ENCODE peak calls at places on chromosomes 3 and 15, in seven cellular contexts. L is gastrocnemius medialis; A is cardiac muscle cell; P is A549; E is lower lobe of right lung; Z is CD4-positive, alpha-beta T cell; K is CD8-positive, alpha-beta T cell. W is an unnamed sample.

GRCh38 chr15:73704869-73705645 is 20.9 kb downstream of the CD276 start:
- DNase-seq in L (peak; percentile 45), A (peak; percentile 75), P (peak; percentile 56), E (peak; percentile 75), Z (peak; percentile 49), K (peak; percentile 63), W (no peak)

GRCh38 chr15:90315276-90315982 is 36.7 kb upstream of the ZNF774 start:
- DNase-seq in L (peak; percentile 93), A (no peak), P (peak; percentile 64), E (no peak), Z (no peak), K (no peak), W (no peak)

GRCh38 chr3:115912372-115912771 is 289.1 kb downstream of the GAP43 start:
- DNase-seq in L (peak; percentile 15), A (no peak), P (no peak), E (no peak), Z (no peak), K (no peak), W (peak; percentile 2)

GRCh38 chr15:28918141-28918983 is 32.6 kb downstream of the APBA2 start:
- DNase-seq in L (no peak), A (peak; percentile 46), P (peak; percentile 75), E (peak; percentile 34), Z (no peak), K (no peak), W (no peak)

GRCh38 chr3:169146112-169146665 is 517.3 kb downstream of the MECOM start:
- DNase-seq in L (peak; percentile 9), A (peak; percentile 65), P (no peak), E (peak; percentile 70), Z (no peak), K (no peak), W (no peak)

GRCh38 chr3:9175421-9175820 is 74.0 kb downstream of the SRGAP3 start:
- DNase-seq in L (no peak), A (no peak), P (peak; percentile 66), E (no peak), Z (no peak), K (no peak), W (no peak)

GRCh38 chr3:116140100-116140689 is 305.1 kb downstream of the LSAMP start:
- DNase-seq in L (no peak), A (peak; percentile 48), P (peak; percentile 10), E (no peak), Z (no peak), K (no peak), W (no peak)

GRCh38 chr3:47340866-47341265 is 40.0 kb upstream of the PTPN23 start:
- DNase-seq in L (no peak), A (no peak), P (no peak), E (no peak), Z (no peak), K (no peak), W (no peak)

GRCh38 chr3:99269606-99270355 is 368.3 kb upstream of the DCBLD2 start:
- DNase-seq in L (peak; percentile 40), A (no peak), P (no peak), E (no peak), Z (no peak), K (no peak), W (no peak)

GRCh38 chr3:185900228-185900627 is 37.6 kb downstream of the TRA2B start:
- DNase-seq in L (no peak), A (peak; percentile 41), P (peak; percentile 68), E (no peak), Z (no peak), K (no peak), W (no peak)

GRCh38 chr3:48128779-48129178 is 59.4 kb downstream of the CDC25A start:
- DNase-seq in L (no peak), A (no peak), P (no peak), E (no peak), Z (no peak), K (no peak), W (no peak)

GRCh38 chr15:33699691-33700447 is 268.4 kb upstream of the CHRM5 start:
- DNase-seq in L (no peak), A (peak; percentile 37), P (peak; percentile 53), E (no peak), Z (no peak), K (no peak), W (no peak)

GRCh38 chr3:100401674-100402036 is 316 bp downstream of the LNP1 start:
- DNase-seq in L (peak; percentile 27), A (peak; percentile 68), P (no peak), E (peak; percentile 52), Z (peak; percentile 51), K (peak; percentile 54), W (no peak)

GRCh38 chr3:70982274-70982673 is 601.3 kb downstream of the FOXP1 start:
- DNase-seq in L (no peak), A (no peak), P (no peak), E (no peak), Z (no peak), K (no peak), W (no peak)

GRCh38 chr15:69897471-69898237 is 200.1 kb downstream of the TLE3 start:
- DNase-seq in L (peak; percentile 59), A (no peak), P (no peak), E (no peak), Z (no peak), K (no peak), W (no peak)

GRCh38 chr3:179558742-179559364 is 3.9 kb upstream of the ACTL6A start:
- DNase-seq in L (peak; percentile 20), A (peak; percentile 82), P (peak; percentile 68), E (no peak), Z (peak; percentile 22), K (peak; percentile 37), W (peak; percentile 63)

GRCh38 chr3:63456901-63457300 is 178.8 kb downstream of the SYNPR start:
- DNase-seq in L (no peak), A (peak; percentile 49), P (no peak), E (no peak), Z (no peak), K (no peak), W (no peak)

GRCh38 chr15:86919581-86919980 is 839.9 kb downstream of the AGBL1 start:
- DNase-seq in L (no peak), A (no peak), P (no peak), E (no peak), Z (no peak), K (no peak), W (no peak)

GRCh38 chr3:96813820-96814580 is 394 bp upstream of the EPHA6 start:
- DNase-seq in L (peak; percentile 9), A (peak; percentile 64), P (peak; percentile 50), E (peak; percentile 53), Z (no peak), K (no peak), W (peak; percentile 49)

GRCh38 chr3:151976211-151977050 is 103.0 kb downstream of the SUCNR1 start:
- DNase-seq in L (no peak), A (no peak), P (peak; percentile 82), E (no peak), Z (no peak), K (no peak), W (no peak)

GRCh38 chr15:66066005-66066404 is 187.5 kb downstream of the MEGF11 start:
- DNase-seq in L (no peak), A (no peak), P (no peak), E (no peak), Z (no peak), K (no peak), W (no peak)

GRCh38 chr15:44813231-44813630 is 76.9 kb downstream of the TRIM69 start:
- DNase-seq in L (no peak), A (no peak), P (no peak), E (no peak), Z (no peak), K (no peak), W (no peak)

GRCh38 chr15:74269362-74270035 is 33.4 kb downstream of the CCDC33 start:
- DNase-seq in L (no peak), A (no peak), P (no peak), E (no peak), Z (no peak), K (no peak), W (no peak)

GRCh38 chr3:94285874-94286273 is 223.0 kb downstream of the NSUN3 start:
- DNase-seq in L (no peak), A (no peak), P (peak; percentile 14), E (no peak), Z (no peak), K (no peak), W (no peak)

DNA sequence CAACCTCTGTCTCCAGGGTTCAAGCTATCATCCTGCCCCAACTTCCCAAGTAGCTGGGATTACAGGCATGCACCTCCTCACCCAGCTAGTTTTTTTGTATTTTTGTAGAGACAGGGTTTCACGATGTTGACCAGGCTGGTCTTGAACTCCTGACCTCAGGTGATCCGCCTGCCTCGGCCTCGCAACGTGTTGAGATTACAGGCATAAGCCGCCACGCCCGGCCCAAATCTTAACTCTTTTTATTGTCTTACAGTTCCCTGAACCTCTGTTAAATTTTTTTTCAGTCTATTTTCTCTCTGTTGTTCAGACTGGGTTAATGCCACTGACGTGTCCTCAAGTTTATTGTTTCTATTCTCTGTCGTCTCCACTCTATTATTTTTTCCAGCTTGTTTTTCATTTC is 115.8 kb upstream of the UBE3A start:
- DNase-seq in L (no peak), A (no peak), P (no peak), E (no peak), Z (no peak), K (no peak), W (no peak)
- H3K27ac ChIP-seq in L (no peak overlapping the region), A (no peak overlapping the region), P (no peak overlapping the region), E (no peak overlapping the region), Z (no peak overlapping the region), K (no peak overlapping the region), W (no peak overlapping the region)

GRCh38 chr3:11001658-11002021 is 9.1 kb downstream of the SLC6A1 start:
- DNase-seq in L (no peak), A (no peak), P (no peak), E (no peak), Z (no peak), K (no peak), W (no peak)
- H3K27ac ChIP-seq in L (no peak overlapping the region), A (no peak overlapping the region), P (no peak overlapping the region), E (no peak overlapping the region), Z (no peak overlapping the region), K (no peak overlapping the region), W (peak overlapping the region; percentile 87)

GRCh38 chr15:51641490-51642135 is 19.0 kb upstream of the DMXL2 start:
- DNase-seq in L (no peak), A (no peak), P (no peak), E (no peak), Z (no peak), K (no peak), W (no peak)

GRCh38 chr15:51647128-51647562 is 24.6 kb upstream of the DMXL2 start:
- DNase-seq in L (peak; percentile 38), A (no peak), P (no peak), E (peak; percentile 65), Z (no peak), K (no peak), W (no peak)

GRCh38 chr15:51642696-51643095 is 20.1 kb upstream of the DMXL2 start:
- DNase-seq in L (no peak), A (no peak), P (no peak), E (no peak), Z (no peak), K (no peak), W (no peak)
- H3K27ac ChIP-seq in L (no peak overlapping the region), A (no peak overlapping the region), P (no peak overlapping the region), E (no peak overlapping the region), Z (no peak overlapping the region), K (no peak overlapping the region), W (no peak overlapping the region)

DNA sequence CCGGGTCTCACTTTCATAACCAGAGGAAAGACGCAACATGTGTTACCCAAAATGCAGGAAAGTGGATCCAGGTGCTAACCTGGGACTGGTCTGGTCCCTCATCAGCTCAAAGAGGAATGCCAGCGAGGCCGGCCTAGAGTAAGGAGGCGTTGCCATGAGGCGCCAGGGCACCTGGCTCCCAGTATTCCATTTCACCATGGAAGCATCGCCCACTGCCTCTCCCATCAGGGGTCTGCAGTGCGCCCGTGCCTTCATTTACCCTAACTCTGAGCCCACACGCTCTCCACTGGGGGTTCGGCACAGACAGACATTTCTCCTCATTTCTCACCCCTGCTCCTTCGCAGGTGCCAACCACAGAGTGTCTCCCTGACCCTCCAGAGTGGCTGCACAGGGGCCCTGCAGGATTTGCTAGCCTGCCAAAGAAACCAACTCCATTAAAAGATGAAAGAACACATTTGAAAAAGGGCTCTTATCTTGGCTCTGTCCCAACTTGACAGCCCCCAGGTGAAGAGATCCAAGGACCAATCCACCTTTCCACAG is 61.5 kb downstream of the ABTB1 start:
- DNase-seq in L (no peak), A (no peak), P (no peak), E (no peak), Z (no peak), K (no peak), W (no peak)
- H3K27ac ChIP-seq in L (peak overlapping the region; percentile 69), A (no peak overlapping the region), P (peak overlapping the region; percentile 90), E (peak overlapping the region; percentile 64), Z (no peak overlapping the region), K (no peak overlapping the region), W (peak overlapping the region; percentile 49)

W was measured in caudate nucleus.